ENCODE peak calls at places on chromosomes 13 and 19, in six cellular contexts. K is KBM-7, V is neural progenitor cell, U is foreskin fibroblast, P is midbrain, L is fibroblast of mammary gland. I is an unnamed sample.

GRCh38 chr19:42281175-42282035 is 12.4 kb downstream of the CIC start:
- DNase-seq in K (peak; percentile 20), V (peak; percentile 58), U (no peak), P (peak; percentile 65), L (peak; percentile 38), I (peak; percentile 74)

GRCh38 chr19:40616178-40616577 is 15.0 kb downstream of the LTBP4 start:
- DNase-seq in P (no peak), U (no peak), L (no peak), V (no peak), K (no peak), I (no peak)

GRCh38 chr19:5823579-5824281 is 15.8 kb downstream of the FUT6 start:
- DNase-seq in V (no peak), K (no peak), L (no peak), U (no peak), P (no peak), I (no peak)

GRCh38 chr19:49646586-49646985 is 4.6 kb downstream of the SCAF1 start:
- DNase-seq in K (no peak), L (no peak), U (no peak), P (no peak), V (no peak), I (no peak)

GRCh38 chr13:112144616-112145220 is 77.8 kb downstream of the SOX1 start:
- DNase-seq in U (no peak), L (no peak), P (no peak), K (no peak), V (no peak), I (no peak)

GRCh38 chr13:109166807-109167206 is 537.4 kb downstream of the MYO16 start:
- DNase-seq in V (no peak), P (no peak), K (no peak), L (peak; percentile 26), U (no peak), I (no peak)

GRCh38 chr13:74243637-74244526 is 109.7 kb upstream of the KLF12 start:
- DNase-seq in L (peak; percentile 92), U (peak; percentile 81), P (no peak), V (no peak), K (no peak), I (no peak)

GRCh38 chr13:112842343-112842856 is 126.6 kb upstream of the MCF2L start:
- DNase-seq in P (no peak), K (no peak), V (peak; percentile 71), L (peak; percentile 44), U (no peak), I (peak; percentile 65)

GRCh38 chr13:77506874-77507273 is 28.6 kb upstream of the SCEL start:
- DNase-seq in K (peak; percentile 12), V (no peak), P (peak; percentile 2), U (no peak), L (peak; percentile 25), I (no peak)

GRCh38 chr19:46426035-46426505 is 2.7 kb downstream of the PNMA8C start:
- DNase-seq in U (no peak), V (peak; percentile 33), L (peak; percentile 54), K (no peak), P (no peak), I (no peak)

GRCh38 chr13:67148219-67148583 is 81.9 kb downstream of the PCDH9 start:
- DNase-seq in V (no peak), P (no peak), L (peak; percentile 62), U (peak; percentile 34), K (no peak), I (no peak)

GRCh38 chr13:37706041-37706440 is 107.5 kb upstream of the POSTN start:
- DNase-seq in L (no peak), K (no peak), P (no peak), U (no peak), V (peak; percentile 19), I (no peak)

GRCh38 chr19:16518483-16519229 is 22.5 kb downstream of the C19orf44 start:
- DNase-seq in V (no peak), K (no peak), P (no peak), U (no peak), L (no peak), I (no peak)

GRCh38 chr13:59176775-59177174 is 987.0 kb downstream of the DIAPH3 start:
- DNase-seq in V (no peak), P (no peak), K (peak; percentile 27), U (no peak), L (no peak), I (no peak)

GRCh38 chr13:42752731-42753130 is 28.7 kb upstream of the FAM216B start:
- DNase-seq in P (no peak), U (no peak), K (no peak), V (no peak), L (no peak), I (no peak)

GRCh38 chr13:21683034-21683733 is 12.3 kb downstream of the FGF9 start:
- DNase-seq in K (no peak), L (peak; percentile 73), U (peak; percentile 32), P (no peak), V (no peak), I (no peak)

GRCh38 chr19:4425531-4425930 is 23.1 kb downstream of the CHAF1A start:
- DNase-seq in L (peak; percentile 95), V (no peak), P (no peak), K (no peak), U (peak; percentile 84), I (no peak)

I was measured in left cardiac atrium.